ENCODE peak calls at places on chromosomes 3 and 15, in four cellular contexts. I is fibroblast of lung, U is GM23248, Y is endothelial cell of umbilical vein. K is an unnamed sample. For H3K4me1 and H3K79me2, the result is how much of the 10 kb centered on the place peaks cover.

GRCh38 chr3:148873928-148874326 is 8.8 kb downstream of the CPA3 start:
- DNase-seq in I (no peak), U (no peak), Y (peak), K (no peak)

GRCh38 chr15:69881310-69881660 is 216.4 kb downstream of the TLE3 start:
- DNase-seq in I (no peak), U (no peak), Y (no peak), K (peak)

GRCh38 chr15:75637245-75638009 is 2.6 kb downstream of the IMP3 start:
- DNase-seq in I (no peak), U (no peak), Y (no peak), K (no peak)

GRCh38 chr3:140493271-140493670 is 184.6 kb upstream of the TRIM42 start:
- DNase-seq in I (no peak), U (no peak), Y (no peak), K (no peak)

GRCh38 chr3:175020101-175020500 is 161.0 kb downstream of the NAALADL2 start:
- DNase-seq in I (no peak), U (peak), Y (no peak), K (no peak)

GRCh38 chr15:66114863-66115425 is 138.6 kb downstream of the MEGF11 start:
- DNase-seq in I (no peak), U (no peak), Y (no peak), K (no peak)

GRCh38 chr15:82139823-82140268 is 94.0 kb upstream of the MEX3B start:
- DNase-seq in I (peak), U (peak), Y (peak), K (peak)

GRCh38 chr3:123749716-123750115 is 134.4 kb downstream of the MYLK start:
- DNase-seq in I (peak), U (peak), Y (no peak), K (peak)

GRCh38 chr15:73387507-73388255 is 18.9 kb upstream of the HCN4 start:
- DNase-seq in I (peak), U (peak), Y (no peak), K (no peak)

GRCh38 chr3:97699889-97700288 is 64.7 kb upstream of the ARL6 start:
- DNase-seq in I (no peak), U (no peak), Y (no peak), K (no peak)

GRCh38 chr15:59862191-59863155 is 141.6 kb upstream of the FOXB1 start:
- DNase-seq in I (no peak), U (no peak), Y (no peak), K (peak)

GRCh38 chr15:91926871-91927270 is 73.4 kb downstream of the SLCO3A1 start:
- DNase-seq in I (no peak), U (peak), Y (no peak), K (no peak)

GRCh38 chr3:55252921-55253320 is 234.2 kb downstream of the WNT5A start:
- DNase-seq in I (no peak), U (peak), Y (no peak), K (no peak)

GRCh38 chr3:142680710-142681109 is 43.1 kb upstream of the TRPC1 start:
- DNase-seq in I (no peak), U (no peak), Y (no peak), K (peak)

GRCh38 chr15:68371160-68371559 is 60.8 kb downstream of the ITGA11 start:
- DNase-seq in I (no peak), U (no peak), Y (no peak), K (no peak)

GRCh38 chr15:80996247-80996646 is 4.5 kb upstream of the TLNRD1 start:
- DNase-seq in I (peak), U (no peak), Y (no peak), K (peak)

GRCh38 chr3:153001428-153001827 is 160.6 kb upstream of the RAP2B start:
- DNase-seq in I (no peak), U (peak), Y (no peak), K (peak)

GRCh38 chr3:58659051-58659675 is 7.4 kb downstream of the FAM3D start:
- DNase-seq in I (peak), U (peak), Y (peak), K (peak)

GRCh38 chr15:93300796-93301195 is 211.8 kb upstream of the RGMA start:
- DNase-seq in I (no peak), U (no peak), Y (no peak), K (no peak)

GRCh38 chr15:68581725-68582124 is 2.9 kb downstream of the CORO2B start:
- DNase-seq in I (no peak), U (no peak), Y (no peak), K (no peak)

GRCh38 chr15:66943456-66944095 is 121.8 kb upstream of the SMAD3 start:
- DNase-seq in I (no peak), U (no peak), Y (no peak), K (no peak)

GRCh38 chr3:98732239-98733054 is 30.7 kb upstream of the ST3GAL6 start:
- DNase-seq in I (no peak), U (peak), Y (peak), K (peak)

GRCh38 chr3:162994165-162994564 is 1497.6 kb downstream of the OTOL1 start:
- DNase-seq in I (no peak), U (peak), Y (no peak), K (no peak)

GRCh38 chr15:65057549-65057940 is 10.2 kb downstream of the RASL12 start:
- DNase-seq in I (no peak), U (no peak), Y (no peak), K (no peak)

GRCh38 chr15:45126535-45127158 is 3.0 kb downstream of the DUOXA1 start:
- DNase-seq in I (peak), U (peak), Y (peak), K (peak)

GRCh38 chr3:3851621-3852323 is 52.5 kb downstream of the LRRN1 start:
- DNase-seq in I (no peak), U (no peak), Y (no peak), K (no peak)

GRCh38 chr3:172446198-172446597 is 2.1 kb downstream of the GHSR start:
- DNase-seq in I (no peak), U (no peak), Y (no peak), K (no peak)

GRCh38 chr3:102125197-102125993 is 276.1 kb downstream of the NFKBIZ start:
- DNase-seq in I (no peak), U (no peak), Y (no peak), K (no peak)

GRCh38 chr15:68700395-68701123 is 120.1 kb downstream of the ANP32A start:
- DNase-seq in I (peak), U (peak), Y (peak), K (no peak)

GRCh38 chr3:53253707-53254106 is 2.1 kb downstream of the TKT start:
- DNase-seq in I (no peak), U (peak), Y (no peak), K (no peak)

GRCh38 chr15:64894395-64895056 is 17.2 kb upstream of the ANKDD1A start:
- DNase-seq in I (no peak), U (no peak), Y (no peak), K (no peak)

GRCh38 chr3:12681586-12682371 is 17.9 kb upstream of the RAF1 start:
- DNase-seq in I (peak), U (peak), Y (no peak), K (peak)

GRCh38 chr15:89068325-89068784 is 19.9 kb upstream of the ABHD2 start:
- DNase-seq in I (peak), U (peak), Y (no peak), K (peak)

GRCh38 chr3:110806924-110807323 is 264.7 kb upstream of the NECTIN3 start:
- DNase-seq in I (peak), U (peak), Y (peak), K (no peak)

GRCh38 chr15:46502668-46503067 is 867.8 kb downstream of the SQOR start:
- DNase-seq in I (no peak), U (peak), Y (peak), K (no peak)

GRCh38 chr3:127012091-127012490 is 29.2 kb downstream of the PLXNA1 start:
- DNase-seq in I (peak), U (peak), Y (no peak), K (no peak)
- H3K4me1 ChIP-seq in I (under half), U (under half), Y (under half), K (under half)

DNA sequence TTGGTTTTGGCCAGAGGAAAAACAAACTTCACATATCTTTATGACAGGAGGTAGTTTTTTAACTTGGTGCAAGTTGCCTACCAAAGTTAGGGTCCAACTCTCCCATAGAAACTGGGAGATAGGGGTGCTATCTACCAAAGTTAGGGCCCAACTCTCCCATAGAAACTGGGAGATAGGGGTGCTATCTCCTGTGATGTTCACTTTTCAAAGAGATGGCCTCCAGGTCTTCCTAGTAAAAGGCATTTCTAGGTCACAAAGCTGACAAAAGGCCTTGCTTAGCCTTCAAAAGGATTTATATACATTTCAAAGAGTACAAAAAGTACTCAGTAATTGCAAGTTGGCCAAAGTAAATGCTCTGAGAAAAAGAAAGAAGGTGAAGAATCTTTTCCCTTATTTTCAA is 27.1 kb downstream of the IL1RAP start:
- DNase-seq in I (no peak), U (no peak), Y (no peak), K (no peak)
- H3K79me2 ChIP-seq in I (under half), U (half or more), Y (under half), K (half or more)

GRCh38 chr15:56019060-56019793 is 25.8 kb upstream of the NEDD4 start:
- DNase-seq in I (no peak), U (no peak), Y (no peak), K (no peak)

GRCh38 chr15:56017920-56018319 is 24.5 kb upstream of the NEDD4 start:
- DNase-seq in I (peak), U (no peak), Y (no peak), K (peak)

GRCh38 chr15:56016281-56016680 is 22.9 kb upstream of the NEDD4 start:
- DNase-seq in I (no peak), U (no peak), Y (no peak), K (no peak)

GRCh38 chr15:56017511-56017910 is 24.1 kb upstream of the NEDD4 start:
- DNase-seq in I (no peak), U (no peak), Y (no peak), K (no peak)

GRCh38 chr15:56019819-56020218 is 26.4 kb upstream of the NEDD4 start:
- DNase-seq in I (no peak), U (no peak), Y (no peak), K (no peak)
- H3K4me1 ChIP-seq in I (under half), U (under half), Y (under half), K (under half)

DNA sequence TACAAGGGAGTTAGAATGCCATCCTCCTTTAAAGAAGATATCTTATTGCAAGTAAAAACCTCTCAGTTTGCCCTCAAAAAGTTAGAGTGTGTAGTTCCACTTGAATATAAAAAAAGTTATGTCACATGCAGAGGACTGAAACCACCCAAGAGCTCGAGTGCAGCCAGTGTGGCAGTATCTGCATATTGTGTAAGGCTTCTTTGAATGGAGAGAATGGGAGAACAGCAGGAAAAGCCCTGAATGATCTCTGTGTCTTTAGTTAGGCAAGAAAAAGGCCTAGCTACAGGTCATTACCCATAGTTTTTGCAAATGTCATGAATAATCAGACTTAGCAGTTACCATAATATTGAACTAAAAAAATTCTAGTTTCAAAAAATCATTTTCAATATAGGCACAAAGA is 13.9 kb upstream of the TEX9 start:
- DNase-seq in I (no peak), U (no peak), Y (no peak), K (no peak)
- H3K79me2 ChIP-seq in I (under half), U (under half), Y (under half), K (under half)

GRCh38 chr15:43511012-43511885 is 6.2 kb upstream of the MAP1A start:
- DNase-seq in I (no peak), U (peak), Y (no peak), K (no peak)
- H3K4me1 ChIP-seq in I (under half), U (under half), Y (under half), K (under half)

DNA sequence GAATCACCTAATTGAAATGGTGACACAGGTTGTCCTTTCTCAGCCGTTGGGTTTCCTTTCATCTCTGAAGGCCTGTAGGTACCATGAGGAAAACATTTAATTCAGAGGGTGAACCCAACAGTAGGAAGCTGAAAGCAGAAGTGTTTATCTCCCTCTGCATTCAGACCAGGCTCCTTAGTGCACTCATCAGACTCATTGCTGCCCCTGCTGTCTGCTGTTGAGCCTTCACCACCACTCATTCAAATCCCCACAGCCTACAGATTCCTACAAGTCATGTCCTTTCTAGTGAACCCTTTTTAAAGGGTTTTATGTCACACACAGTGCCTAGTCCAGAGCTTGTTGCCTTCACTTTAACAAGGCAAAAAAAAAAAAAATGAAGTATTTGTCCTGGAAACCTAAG is 13.4 kb downstream of the WDR48 start:
- DNase-seq in I (peak), U (peak), Y (peak), K (peak)
- H3K79me2 ChIP-seq in I (under half), U (half or more), Y (under half), K (under half)

GRCh38 chr3:72972706-72973030 is 23.9 kb upstream of the PPP4R2 start:
- DNase-seq in I (no peak), U (no peak), Y (no peak), K (no peak)

GRCh38 chr3:72973786-72974185 is 22.8 kb upstream of the PPP4R2 start:
- DNase-seq in I (no peak), U (no peak), Y (no peak), K (no peak)

GRCh38 chr3:72970942-72971341 is 25.7 kb upstream of the PPP4R2 start:
- DNase-seq in I (no peak), U (no peak), Y (no peak), K (no peak)

GRCh38 chr3:72974956-72975355 is 21.7 kb upstream of the PPP4R2 start:
- DNase-seq in I (no peak), U (no peak), Y (no peak), K (no peak)

GRCh38 chr3:72973031-72973723 is 23.4 kb upstream of the PPP4R2 start:
- DNase-seq in I (no peak), U (no peak), Y (peak), K (peak)
- H3K4me1 ChIP-seq in I (under half), U (under half), Y (under half), K (under half)

DNA sequence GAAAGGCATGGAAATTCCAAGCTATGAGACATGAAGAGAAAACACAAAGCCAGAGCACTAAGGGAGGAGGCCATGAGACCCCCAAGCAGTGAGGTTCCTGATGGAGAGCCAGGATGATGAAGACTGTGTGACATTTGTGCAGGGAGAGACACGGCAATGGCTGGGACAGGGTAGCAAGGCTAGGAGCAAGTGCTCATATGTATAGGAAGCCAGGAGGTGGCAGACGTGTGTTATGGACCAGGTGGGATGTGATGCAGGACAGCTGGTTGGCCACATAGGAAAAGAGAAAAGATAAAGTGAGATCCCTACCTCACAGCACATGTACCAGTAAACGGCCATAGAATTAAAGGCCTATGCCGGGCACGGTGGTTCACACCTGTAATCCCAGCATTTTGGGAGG is 112.7 kb downstream of the APBA2 start:
- DNase-seq in I (no peak), U (no peak), Y (no peak), K (no peak)
- H3K79me2 ChIP-seq in I (under half), U (under half), Y (under half), K (under half)